ENCODE peak calls at places on chromosomes 13 and 19, in five cellular contexts. M is stimulated activated CD8-positive, alpha-beta memory T cell treated with anti-CD3 and anti-CD28 coated beads, Interleukin-4, amount 100 ng/mL, for 1 hour; D is left ventricle myocardium inferior; L is AG09309; A is amniotic stem cell. P is an unnamed sample.

GRCh38 chr19:50486823-50487515 is 10.3 kb upstream of the GARIN5A start:
- DNase-seq in M (peak), D (no peak), L (no peak), A (no peak), P (peak)

GRCh38 chr19:36009220-36009619 is 607 bp upstream of the SYNE4 start:
- DNase-seq in M (no peak), D (peak), L (no peak), A (no peak), P (peak)

GRCh38 chr19:47729799-47730520 is 15.4 kb upstream of the NOP53 start:
- DNase-seq in M (no peak), D (peak), L (no peak), A (no peak), P (no peak)

GRCh38 chr13:57631607-57632275 is at the start of gene PCDH17:
- DNase-seq in M (no peak), D (peak), L (no peak), A (no peak), P (peak)

GRCh38 chr13:91882918-91883317 is 484.5 kb downstream of the GPC5 start:
- DNase-seq in M (no peak), D (no peak), L (no peak), A (no peak), P (no peak)

GRCh38 chr19:7441468-7442146 is 47.2 kb downstream of the PEX11G start:
- DNase-seq in M (no peak), D (no peak), L (no peak), A (no peak), P (no peak)

GRCh38 chr19:29636553-29637325 is 28.5 kb upstream of the PLEKHF1 start:
- DNase-seq in M (no peak), D (no peak), L (no peak), A (no peak), P (no peak)

GRCh38 chr19:45348367-45349125 is 8.0 kb downstream of the KLC3 start:
- DNase-seq in M (no peak), D (no peak), L (no peak), A (no peak), P (no peak)

GRCh38 chr19:6971366-6971765 is 49.9 kb downstream of the MBD3L2B start:
- DNase-seq in M (no peak), D (no peak), L (no peak), A (no peak), P (no peak)

GRCh38 chr19:11190501-11190900 is 6.8 kb downstream of the KANK2 start:
- DNase-seq in M (no peak), D (no peak), L (no peak), A (no peak), P (no peak)

GRCh38 chr13:30810261-30810701 is 74.9 kb downstream of the ALOX5AP start:
- DNase-seq in M (no peak), D (no peak), L (no peak), A (no peak), P (no peak)

GRCh38 chr19:41428481-41428859 is 1.3 kb upstream of the B3GNT8 start:
- DNase-seq in M (no peak), D (no peak), L (no peak), A (no peak), P (no peak)

GRCh38 chr19:19514215-19514633 is 1.1 kb downstream of the TSSK6 start:
- DNase-seq in M (no peak), D (peak), L (no peak), A (no peak), P (no peak)

GRCh38 chr13:72151241-72151640 is 284.2 kb upstream of the DACH1 start:
- DNase-seq in M (no peak), D (no peak), L (no peak), A (no peak), P (no peak)

GRCh38 chr13:28349901-28350654 is 144.8 kb downstream of the FLT1 start:
- DNase-seq in M (no peak), D (no peak), L (no peak), A (no peak), P (no peak)

GRCh38 chr19:43468354-43469159 is 3.1 kb upstream of the LYPD3 start:
- DNase-seq in M (no peak), D (no peak), L (no peak), A (no peak), P (peak)

GRCh38 chr19:48461982-48462655 is 6.7 kb downstream of the KCNJ14 start:
- DNase-seq in M (no peak), D (no peak), L (no peak), A (no peak), P (no peak)

GRCh38 chr13:37406031-37406430 is 192.5 kb downstream of the POSTN start:
- DNase-seq in M (no peak), D (no peak), L (no peak), A (no peak), P (no peak)

GRCh38 chr19:44943801-44944249 is 1.8 kb downstream of the APOC4 start:
- DNase-seq in M (no peak), D (peak), L (no peak), A (no peak), P (no peak)

GRCh38 chr19:1852294-1852646 is 4.0 kb upstream of the REXO1 start:
- DNase-seq in M (no peak), D (no peak), L (no peak), A (no peak), P (no peak)

GRCh38 chr19:54523403-54523802 is 20.8 kb downstream of the LAIR2 start:
- DNase-seq in M (no peak), D (no peak), L (peak), A (no peak), P (no peak)

GRCh38 chr13:48535791-48536190 is 2.9 kb upstream of the RCBTB2 start:
- DNase-seq in M (no peak), D (no peak), L (no peak), A (no peak), P (no peak)

GRCh38 chr19:5394907-5395505 is 54.4 kb upstream of the PTPRS start:
- DNase-seq in M (no peak), D (no peak), L (no peak), A (no peak), P (no peak)

GRCh38 chr13:46179576-46180368 is 2.2 kb downstream of the LCP1 start:
- DNase-seq in M (peak), D (peak), L (no peak), A (no peak), P (peak)

GRCh38 chr19:41116261-41116660 is 2.0 kb downstream of the CYP2F1 start:
- DNase-seq in M (no peak), D (no peak), L (no peak), A (no peak), P (no peak)

GRCh38 chr19:45499196-45500180 is 1.2 kb downstream of the PPM1N start:
- DNase-seq in M (no peak), D (no peak), L (no peak), A (no peak), P (peak)

GRCh38 chr13:28494537-28494860 is 429 bp downstream of the FLT1 start:
- DNase-seq in M (no peak), D (no peak), L (no peak), A (no peak), P (no peak)

GRCh38 chr13:99356216-99357089 is 49.3 kb upstream of the GPR183 start:
- DNase-seq in M (no peak), D (no peak), L (peak), A (no peak), P (peak)

GRCh38 chr19:47312366-47313006 is 2.8 kb downstream of the C5AR1 start:
- DNase-seq in M (no peak), D (no peak), L (no peak), A (no peak), P (no peak)

GRCh38 chr19:46428278-46429141 is at the start of gene PNMA8C:
- DNase-seq in M (no peak), D (peak), L (no peak), A (no peak), P (peak)

GRCh38 chr13:30196025-30196424 is 111.3 kb downstream of the KATNAL1 start:
- DNase-seq in M (no peak), D (no peak), L (no peak), A (no peak), P (no peak)

GRCh38 chr19:28634031-28634328 is 579.0 kb downstream of the UQCRFS1 start:
- DNase-seq in M (no peak), D (no peak), L (no peak), A (no peak), P (no peak)

GRCh38 chr19:4534836-4535658 is at the start of gene PLIN5:
- DNase-seq in M (no peak), D (peak), L (no peak), A (no peak), P (no peak)

GRCh38 chr19:23531231-23531790 is 136.0 kb upstream of the ZNF91 start:
- DNase-seq in M (no peak), D (no peak), L (no peak), A (no peak), P (no peak)

GRCh38 chr19:9878511-9879196 is 43.5 kb downstream of the PIN1 start:
- DNase-seq in M (no peak), D (no peak), L (no peak), A (no peak), P (no peak)

GRCh38 chr19:17216058-17216670 is 1.0 kb downstream of the USE1 start:
- DNase-seq in M (no peak), D (no peak), L (no peak), A (no peak), P (no peak)